ENCODE peak calls at places on chromosomes 3 and 15, in five cellular contexts. One of them, this sample, is unnamed.

GRCh38 chr15:87099916-87100315 is 1020.2 kb downstream of the AGBL1 start:
- DNase-seq in right lobe of liver: no peak
- DNase-seq in Peyer's patch: no peak
- DNase-seq in A549: no peak
- DNase-seq in uterus: no peak
- DNase-seq in this sample: no peak

GRCh38 chr15:75891895-75892294 is 11.8 kb upstream of the FBXO22 start:
- DNase-seq in uterus: no peak
- DNase-seq in A549: no peak
- DNase-seq in right lobe of liver: no peak
- DNase-seq in Peyer's patch: no peak
- DNase-seq in this sample: no peak

GRCh38 chr15:101641134-101641764 is 10.9 kb downstream of the TM2D3 start:
- DNase-seq in Peyer's patch: peak; percentile 78
- DNase-seq in A549: peak; percentile 68
- DNase-seq in right lobe of liver: peak; percentile 76
- DNase-seq in uterus: peak; percentile 77
- DNase-seq in this sample: peak; percentile 74

GRCh38 chr3:111650378-111651275 is 55.5 kb upstream of the ZBED2 start:
- DNase-seq in uterus: no peak
- DNase-seq in Peyer's patch: no peak
- DNase-seq in A549: no peak
- DNase-seq in right lobe of liver: no peak
- DNase-seq in this sample: no peak

GRCh38 chr3:64554086-64554920 is 133.5 kb downstream of the ADAMTS9 start:
- DNase-seq in uterus: peak; percentile 37
- DNase-seq in Peyer's patch: no peak
- DNase-seq in A549: no peak
- DNase-seq in right lobe of liver: no peak
- DNase-seq in this sample: no peak

GRCh38 chr3:130354430-130354829 is 9.0 kb downstream of the COL6A5 start:
- DNase-seq in uterus: no peak
- DNase-seq in right lobe of liver: no peak
- DNase-seq in A549: no peak
- DNase-seq in Peyer's patch: no peak
- DNase-seq in this sample: no peak

GRCh38 chr3:13353936-13354542 is 66.1 kb downstream of the NUP210 start:
- DNase-seq in A549: peak; percentile 40
- DNase-seq in right lobe of liver: no peak
- DNase-seq in Peyer's patch: no peak
- DNase-seq in uterus: no peak
- DNase-seq in this sample: no peak

GRCh38 chr15:71448688-71449114 is 333.4 kb downstream of the THSD4 start:
- DNase-seq in right lobe of liver: no peak
- DNase-seq in uterus: peak; percentile 61
- DNase-seq in A549: peak; percentile 55
- DNase-seq in Peyer's patch: no peak
- DNase-seq in this sample: no peak

GRCh38 chr3:65006300-65006739 is 318.5 kb upstream of the ADAMTS9 start:
- DNase-seq in A549: no peak
- DNase-seq in Peyer's patch: no peak
- DNase-seq in uterus: no peak
- DNase-seq in right lobe of liver: no peak
- DNase-seq in this sample: no peak

GRCh38 chr3:149251186-149251585 is 29.6 kb upstream of the CP start:
- DNase-seq in Peyer's patch: no peak
- DNase-seq in A549: no peak
- DNase-seq in uterus: no peak
- DNase-seq in right lobe of liver: no peak
- DNase-seq in this sample: no peak

GRCh38 chr3:9679476-9680097 is 24.0 kb upstream of the CPNE9 start:
- DNase-seq in A549: no peak
- DNase-seq in right lobe of liver: no peak
- DNase-seq in Peyer's patch: no peak
- DNase-seq in uterus: no peak
- DNase-seq in this sample: no peak

GRCh38 chr3:9681723-9682081 is 21.9 kb upstream of the CPNE9 start:
- DNase-seq in right lobe of liver: no peak
- DNase-seq in A549: no peak
- DNase-seq in uterus: no peak
- DNase-seq in Peyer's patch: no peak
- DNase-seq in this sample: no peak

GRCh38 chr3:9676780-9677179 is 26.9 kb upstream of the CPNE9 start:
- DNase-seq in A549: no peak
- DNase-seq in uterus: no peak
- DNase-seq in right lobe of liver: no peak
- DNase-seq in Peyer's patch: no peak
- DNase-seq in this sample: no peak

GRCh38 chr3:9681011-9681722 is 22.5 kb upstream of the CPNE9 start:
- DNase-seq in Peyer's patch: no peak
- DNase-seq in uterus: no peak
- DNase-seq in A549: no peak
- DNase-seq in right lobe of liver: no peak
- DNase-seq in this sample: no peak

DNA sequence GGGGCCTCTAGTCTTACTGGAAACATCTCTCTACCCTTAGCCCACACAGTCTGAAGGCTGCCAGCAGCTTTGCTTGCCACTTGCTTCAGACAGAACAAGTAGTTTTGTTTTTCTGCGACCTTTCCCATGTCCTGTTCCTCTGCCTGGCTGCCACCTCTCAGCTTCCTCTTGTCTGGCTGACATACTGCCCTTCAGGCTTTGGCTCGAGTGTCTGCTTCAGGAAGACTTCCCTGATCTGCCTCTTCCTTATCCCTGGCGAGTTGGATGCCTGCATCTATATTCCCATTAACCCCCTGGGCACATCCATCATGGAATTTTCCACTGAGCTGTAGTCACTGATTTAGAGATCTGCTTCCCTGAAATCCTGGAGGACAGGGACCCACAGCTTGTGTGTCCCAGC is 25.1 kb upstream of the CPNE9 start:
- DNase-seq in uterus: no peak
- DNase-seq in right lobe of liver: no peak
- DNase-seq in A549: no peak
- DNase-seq in Peyer's patch: no peak
- DNase-seq in this sample: no peak
- TF ChIP-seq POLR2A in uterus: no peak
- TF ChIP-seq POLR2A in right lobe of liver: no peak
- TF ChIP-seq POLR2A in A549: no peak
- TF ChIP-seq POLR2A in Peyer's patch: no peak
- TF ChIP-seq POLR2A in this sample: no peak

GRCh38 chr15:68797157-68797556 is 23.5 kb downstream of the ANP32A start:
- DNase-seq in uterus: no peak
- DNase-seq in right lobe of liver: no peak
- DNase-seq in Peyer's patch: no peak
- DNase-seq in A549: no peak
- DNase-seq in this sample: no peak

GRCh38 chr15:68795298-68795848 is 25.3 kb downstream of the ANP32A start:
- DNase-seq in Peyer's patch: peak; percentile 82
- DNase-seq in A549: no peak
- DNase-seq in uterus: peak; percentile 85
- DNase-seq in right lobe of liver: peak; percentile 83
- DNase-seq in this sample: peak; percentile 94

GRCh38 chr15:68794869-68795268 is 25.8 kb downstream of the ANP32A start:
- DNase-seq in uterus: no peak
- DNase-seq in right lobe of liver: no peak
- DNase-seq in Peyer's patch: no peak
- DNase-seq in A549: no peak
- DNase-seq in this sample: no peak

GRCh38 chr15:68797589-68798377 is 22.9 kb downstream of the ANP32A start:
- DNase-seq in A549: no peak
- DNase-seq in Peyer's patch: no peak
- DNase-seq in right lobe of liver: no peak
- DNase-seq in uterus: no peak
- DNase-seq in this sample: no peak

DNA sequence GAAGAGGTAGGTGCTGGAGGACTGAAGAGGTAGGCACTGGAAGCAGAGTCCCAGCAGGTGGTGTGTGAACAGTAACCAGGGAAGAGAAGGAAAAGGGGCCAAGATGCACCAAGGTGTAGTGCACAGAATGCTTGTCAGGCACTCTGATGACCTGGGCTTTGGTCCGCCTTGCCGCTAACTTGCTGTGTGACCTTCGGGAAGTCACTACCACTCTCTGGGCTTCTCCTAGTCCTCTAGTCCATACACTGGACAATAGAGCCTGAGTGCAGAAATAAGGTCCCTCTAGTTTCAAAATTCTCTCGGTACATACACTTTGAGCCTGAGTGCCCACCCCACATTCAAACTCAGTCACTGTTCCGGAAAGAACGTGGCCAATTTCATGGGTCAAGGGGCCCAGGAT is 24.1 kb downstream of the ANP32A start:
- DNase-seq in A549: no peak
- DNase-seq in right lobe of liver: no peak
- DNase-seq in uterus: no peak
- DNase-seq in Peyer's patch: no peak
- DNase-seq in this sample: no peak
- H3K9me3 ChIP-seq in A549: no peaks in the 10 kb centered on the region
- H3K9me3 ChIP-seq in right lobe of liver: no peaks in the 10 kb centered on the region
- H3K9me3 ChIP-seq in uterus: no peaks in the 10 kb centered on the region
- H3K9me3 ChIP-seq in Peyer's patch: no peaks in the 10 kb centered on the region
- H3K9me3 ChIP-seq in this sample: no peaks in the 10 kb centered on the region

DNA sequence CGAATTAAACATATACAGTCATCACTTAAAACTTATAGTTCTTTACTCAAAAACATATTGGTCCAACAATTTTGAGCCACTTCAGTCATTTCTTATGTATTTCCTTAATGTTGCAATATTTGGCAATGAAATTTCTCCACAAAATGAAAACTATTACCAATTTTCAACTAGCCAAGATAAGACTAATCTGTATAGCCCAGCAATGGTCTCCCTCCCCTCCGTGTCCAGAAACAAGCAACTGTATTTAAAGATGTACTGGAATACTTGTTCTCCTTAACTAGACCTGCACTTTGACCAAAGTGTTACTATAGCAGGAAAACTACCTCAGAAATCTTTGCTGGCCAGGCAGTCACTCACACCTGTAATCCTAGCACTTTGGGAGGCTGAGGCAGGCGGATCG is 9.2 kb downstream of the ARF4 start:
- DNase-seq in right lobe of liver: no peak
- DNase-seq in Peyer's patch: no peak
- DNase-seq in A549: no peak
- DNase-seq in uterus: no peak
- DNase-seq in this sample: no peak
- TF ChIP-seq POLR2A in right lobe of liver: no peak
- TF ChIP-seq POLR2A in Peyer's patch: no peak
- TF ChIP-seq POLR2A in A549: no peak
- TF ChIP-seq POLR2A in uterus: no peak
- TF ChIP-seq POLR2A in this sample: no peak

GRCh38 chr3:177307391-177307790 is 110.1 kb upstream of the TBL1XR1 start:
- DNase-seq in Peyer's patch: no peak
- DNase-seq in A549: no peak
- DNase-seq in right lobe of liver: no peak
- DNase-seq in uterus: no peak
- DNase-seq in this sample: no peak

GRCh38 chr3:177314897-177315296 is 117.6 kb upstream of the TBL1XR1 start:
- DNase-seq in A549: no peak
- DNase-seq in Peyer's patch: no peak
- DNase-seq in uterus: no peak
- DNase-seq in right lobe of liver: no peak
- DNase-seq in this sample: no peak

GRCh38 chr3:177308911-177309310 is 111.6 kb upstream of the TBL1XR1 start:
- DNase-seq in right lobe of liver: no peak
- DNase-seq in uterus: no peak
- DNase-seq in Peyer's patch: no peak
- DNase-seq in A549: no peak
- DNase-seq in this sample: no peak

GRCh38 chr3:177317247-177317646 is 120.0 kb upstream of the TBL1XR1 start:
- DNase-seq in uterus: no peak
- DNase-seq in Peyer's patch: no peak
- DNase-seq in right lobe of liver: no peak
- DNase-seq in A549: no peak
- DNase-seq in this sample: no peak

GRCh38 chr3:177312491-177312890 is 115.2 kb upstream of the TBL1XR1 start:
- DNase-seq in A549: no peak
- DNase-seq in uterus: no peak
- DNase-seq in Peyer's patch: no peak
- DNase-seq in right lobe of liver: no peak
- DNase-seq in this sample: no peak
- H3K9me3 ChIP-seq in A549: no peaks in the 10 kb centered on the region
- H3K9me3 ChIP-seq in uterus: no peaks in the 10 kb centered on the region
- H3K9me3 ChIP-seq in Peyer's patch: no peaks in the 10 kb centered on the region
- H3K9me3 ChIP-seq in right lobe of liver: no peaks in the 10 kb centered on the region
- H3K9me3 ChIP-seq in this sample: peaks cover 8% of the 10 kb centered on the region

DNA sequence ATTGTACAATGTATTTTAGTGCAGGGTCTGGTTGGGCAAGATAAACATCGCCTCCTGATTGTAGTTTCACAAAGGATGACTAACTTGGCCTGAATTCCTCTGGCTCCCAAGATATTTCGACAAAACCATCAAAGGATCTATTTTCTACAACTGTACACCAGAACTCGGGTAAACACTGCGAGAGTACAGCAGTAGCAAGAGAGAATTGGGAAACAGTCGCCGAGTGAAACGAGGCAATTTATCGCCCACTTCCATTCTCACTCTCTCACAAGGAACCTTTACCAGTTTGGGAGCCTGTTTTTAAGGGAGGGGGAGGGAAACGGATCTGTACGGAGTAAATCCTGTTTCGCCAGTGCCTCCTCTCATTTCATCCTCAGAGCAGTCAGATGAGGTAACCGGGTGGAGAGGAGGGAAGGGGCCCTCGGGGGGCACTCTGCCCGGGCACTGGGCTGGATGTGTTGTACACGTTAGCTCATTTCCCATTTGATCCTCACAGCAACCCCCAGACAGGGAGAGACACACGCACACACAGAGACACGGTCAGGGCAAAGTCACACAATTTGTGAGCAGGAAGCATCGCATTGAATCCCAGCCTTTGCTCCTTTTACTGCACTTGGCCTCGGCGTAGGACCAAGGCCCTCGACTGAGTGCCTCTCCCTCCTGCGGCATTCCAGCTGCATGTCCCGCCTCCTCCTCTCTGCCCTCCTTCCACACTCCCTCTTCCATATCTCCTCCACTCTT is 120.1 kb downstream of the LIPC start:
- DNase-seq in A549: no peak
- DNase-seq in right lobe of liver: peak; percentile 46
- DNase-seq in Peyer's patch: no peak
- DNase-seq in uterus: peak; percentile 23
- DNase-seq in this sample: no peak
- TF ChIP-seq POLR2A in A549: no peak
- TF ChIP-seq POLR2A in right lobe of liver: no peak
- TF ChIP-seq POLR2A in Peyer's patch: no peak
- TF ChIP-seq POLR2A in uterus: no peak
- TF ChIP-seq POLR2A in this sample: no peak

GRCh38 chr15:25170781-25171110 is 216.0 kb downstream of the SNRPN start:
- DNase-seq in right lobe of liver: no peak
- DNase-seq in uterus: no peak
- DNase-seq in A549: no peak
- DNase-seq in Peyer's patch: peak; percentile 8
- DNase-seq in this sample: no peak
- H3K9me3 ChIP-seq in right lobe of liver: no peaks in the 10 kb centered on the region
- H3K9me3 ChIP-seq in uterus: no peaks in the 10 kb centered on the region
- H3K9me3 ChIP-seq in A549: no peaks in the 10 kb centered on the region
- H3K9me3 ChIP-seq in Peyer's patch: no peaks in the 10 kb centered on the region
- H3K9me3 ChIP-seq in this sample: no peaks in the 10 kb centered on the region

This sample was measured in heart left ventricle.